ENCODE peak calls at places on chromosome 3, in six cellular contexts. X is heart right ventricle; I is breast epithelium; F is ovary; E is CD8-positive, alpha-beta T cell; A is heart left ventricle. M is an unnamed sample. For H3K4me1, the result is how much of the 10 kb centered on the place peaks cover.

GRCh38 chr3:138511990-138512389 is 77.6 kb downstream of the ESYT3 start:
- DNase-seq in X (no peak), I (no peak), F (no peak), E (no peak), A (no peak), M (no peak)

GRCh38 chr3:197189633-197190032 is 108.8 kb downstream of the DLG1 start:
- DNase-seq in X (no peak), I (no peak), F (no peak), E (no peak), A (no peak), M (no peak)

GRCh38 chr3:117898722-117899121 is 1135.9 kb downstream of the IGSF11 start:
- DNase-seq in X (no peak), I (no peak), F (no peak), E (no peak), A (no peak), M (no peak)

GRCh38 chr3:69425249-69425648 is 39.4 kb upstream of the FRMD4B start:
- DNase-seq in X (no peak), I (no peak), F (no peak), E (no peak), A (no peak), M (no peak)

GRCh38 chr3:33218446-33219174 is at the start of gene SUSD5:
- DNase-seq in X (peak), I (no peak), F (no peak), E (no peak), A (peak), M (peak)

GRCh38 chr3:126469479-126469878 is 6.2 kb downstream of the ZXDC start:
- DNase-seq in X (no peak), I (no peak), F (no peak), E (no peak), A (no peak), M (no peak)

GRCh38 chr3:50885491-50885890 is 210.8 kb downstream of the DOCK3 start:
- DNase-seq in X (no peak), I (no peak), F (no peak), E (no peak), A (no peak), M (no peak)

GRCh38 chr3:194806991-194807685 is 121.5 kb downstream of the FAM43A start:
- DNase-seq in X (no peak), I (no peak), F (no peak), E (no peak), A (no peak), M (no peak)

GRCh38 chr3:173814809-173815208 is 417.3 kb downstream of the NLGN1 start:
- DNase-seq in X (no peak), I (no peak), F (no peak), E (no peak), A (no peak), M (no peak)

GRCh38 chr3:9211155-9211950 is 38.1 kb downstream of the SRGAP3 start:
- DNase-seq in X (no peak), I (no peak), F (no peak), E (no peak), A (no peak), M (no peak)

GRCh38 chr3:8837172-8837571 is 67.8 kb upstream of the OXTR start:
- DNase-seq in X (no peak), I (no peak), F (no peak), E (no peak), A (no peak), M (no peak)

GRCh38 chr3:168678730-168679129 is 583.0 kb upstream of the GOLIM4 start:
- DNase-seq in X (no peak), I (no peak), F (no peak), E (no peak), A (no peak), M (no peak)

GRCh38 chr3:154781595-154781994 is 298.5 kb upstream of the MME start:
- DNase-seq in X (no peak), I (no peak), F (no peak), E (no peak), A (no peak), M (no peak)

GRCh38 chr3:5607581-5607980 is 420.1 kb downstream of the EDEM1 start:
- DNase-seq in X (no peak), I (no peak), F (no peak), E (no peak), A (no peak), M (no peak)
- H3K4me3 ChIP-seq in X (no peak), I (no peak), F (no peak), E (no peak), A (no peak), M (no peak)

DNA sequence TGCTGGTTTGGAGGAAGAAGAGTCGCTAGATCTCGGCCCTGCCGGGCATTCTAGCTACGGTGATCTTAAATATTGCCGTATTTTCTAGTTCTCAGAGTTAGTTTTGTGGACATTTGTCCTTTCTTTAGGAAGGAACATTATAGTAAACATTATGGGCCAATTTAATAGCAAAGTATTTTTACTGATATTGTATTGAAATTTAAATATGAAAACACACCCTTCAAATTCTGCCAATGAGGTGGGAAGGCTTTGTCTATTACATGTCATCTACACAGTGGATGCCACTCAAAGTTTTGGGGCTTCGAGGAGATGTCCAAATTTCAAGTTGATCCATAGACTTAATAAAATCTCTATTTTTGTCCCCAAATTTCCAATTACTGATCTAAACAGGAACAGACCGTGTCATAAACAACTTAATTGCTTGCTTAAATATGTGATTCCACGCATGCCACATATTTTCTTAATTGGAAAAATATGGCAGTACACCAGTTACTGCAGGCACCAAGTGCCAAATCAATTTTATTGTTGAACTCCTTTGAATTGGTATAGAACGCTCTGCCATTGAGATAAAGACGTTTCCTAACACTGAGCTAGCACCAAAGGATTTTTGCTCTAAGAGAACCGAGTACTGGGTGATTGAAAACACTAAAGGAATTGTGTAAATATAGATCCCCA is 1.7 kb downstream of the SHOX2 start:
- DNase-seq in X (no peak), I (no peak), F (no peak), E (no peak), A (no peak), M (no peak)
- H3K4me1 ChIP-seq in X (under half), I (under half), F (under half), E (under half), A (half or more), M (under half)

GRCh38 chr3:16069149-16069922 is 105.1 kb upstream of the GALNT15 start:
- DNase-seq in X (no peak), I (no peak), F (no peak), E (no peak), A (no peak), M (no peak)

GRCh38 chr3:16066545-16066944 is 107.9 kb upstream of the GALNT15 start:
- DNase-seq in X (no peak), I (no peak), F (no peak), E (no peak), A (no peak), M (no peak)

GRCh38 chr3:16070707-16071106 is 103.8 kb upstream of the GALNT15 start:
- DNase-seq in X (no peak), I (no peak), F (no peak), E (no peak), A (no peak), M (no peak)

GRCh38 chr3:16066975-16067374 is 107.5 kb upstream of the GALNT15 start:
- DNase-seq in X (no peak), I (no peak), F (no peak), E (no peak), A (no peak), M (no peak)

DNA sequence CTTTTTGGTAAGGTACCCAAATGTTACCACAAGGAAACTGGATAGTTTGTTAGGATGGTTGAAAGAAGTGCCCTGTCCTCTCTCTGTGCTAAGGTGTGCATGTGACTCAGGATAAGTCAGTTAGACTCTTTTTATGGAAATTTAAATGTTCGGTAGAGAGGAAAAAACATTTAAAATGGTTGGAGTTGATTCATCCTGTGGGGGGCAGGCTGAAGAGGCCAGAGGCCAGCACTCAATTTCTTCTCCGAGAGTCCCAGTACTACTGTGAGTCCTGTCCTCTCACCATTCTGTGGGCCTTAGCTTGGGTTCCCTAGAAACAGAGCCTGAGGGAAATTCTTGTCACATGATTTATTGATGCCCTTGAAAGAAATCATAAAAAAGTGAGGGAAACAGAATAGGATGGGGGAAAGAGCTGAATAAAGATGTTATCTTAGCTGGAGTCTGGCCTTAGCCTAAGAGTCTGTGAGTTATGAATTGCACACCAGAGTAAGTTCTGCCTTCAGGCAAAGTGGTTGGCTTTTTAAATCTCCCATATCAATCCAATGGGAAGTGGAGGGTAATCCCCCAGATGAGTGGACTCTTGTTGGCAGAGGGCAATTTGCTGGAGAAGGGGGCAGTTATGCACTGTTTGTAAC is 106.5 kb upstream of the GALNT15 start:
- DNase-seq in X (no peak), I (no peak), F (no peak), E (no peak), A (no peak), M (no peak)
- TF ChIP-seq CTCF in X (no peak), I (no peak), F (no peak), E (no peak), A (no peak), M (no peak)

DNA sequence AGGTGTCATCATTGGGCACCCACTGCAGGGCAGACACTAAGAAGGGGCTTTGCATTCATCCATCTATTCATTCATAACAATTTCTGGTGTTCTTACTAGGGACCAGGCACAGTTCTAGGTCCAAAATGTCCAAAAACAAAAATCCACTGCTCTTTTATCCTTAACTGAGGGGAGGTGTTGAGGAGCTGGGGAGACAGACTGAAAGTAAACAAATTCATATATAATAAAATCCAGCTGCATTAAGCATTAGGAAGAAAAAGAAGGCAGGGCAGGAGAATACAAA is 1.1 kb downstream of the EIF4E3 start:
- DNase-seq in X (no peak), I (no peak), F (no peak), E (no peak), A (no peak), M (no peak)
- H3K4me3 ChIP-seq in X (peak), I (peak), F (peak), E (peak), A (peak), M (peak)

M was measured in pancreas.